ENCODE peak calls at places on chromosomes 5 and 9, in seven cellular contexts. One of them, this sample, is unnamed. For H3K4me1, the result is how much of the 10 kb centered on the place peaks cover.

GRCh38 chr9:37626708-37627293 is 24.0 kb upstream of the FRMPD1 start:
- DNase-seq in SK-N-SH: no peak
- DNase-seq in effector memory CD4-positive, alpha-beta T cell: no peak
- DNase-seq in mucosa of descending colon: no peak
- DNase-seq in GM23248: no peak
- DNase-seq in neural progenitor cell: no peak
- DNase-seq in heart right ventricle: no peak
- DNase-seq in this sample: no peak

GRCh38 chr9:108859459-108860114 is 2.5 kb upstream of the ACTL7A start:
- DNase-seq in SK-N-SH: no peak
- DNase-seq in effector memory CD4-positive, alpha-beta T cell: no peak
- DNase-seq in mucosa of descending colon: no peak
- DNase-seq in GM23248: no peak
- DNase-seq in neural progenitor cell: no peak
- DNase-seq in heart right ventricle: no peak
- DNase-seq in this sample: no peak

GRCh38 chr9:112112941-112113399 is 62.1 kb downstream of the SUSD1 start:
- DNase-seq in SK-N-SH: peak
- DNase-seq in effector memory CD4-positive, alpha-beta T cell: no peak
- DNase-seq in mucosa of descending colon: no peak
- DNase-seq in GM23248: peak
- DNase-seq in neural progenitor cell: peak
- DNase-seq in heart right ventricle: no peak
- DNase-seq in this sample: peak

GRCh38 chr5:74206571-74207550 is 433.7 kb downstream of the ENC1 start:
- DNase-seq in SK-N-SH: peak
- DNase-seq in effector memory CD4-positive, alpha-beta T cell: no peak
- DNase-seq in mucosa of descending colon: peak
- DNase-seq in GM23248: peak
- DNase-seq in neural progenitor cell: peak
- DNase-seq in heart right ventricle: peak
- DNase-seq in this sample: peak

GRCh38 chr9:110582156-110582555 is 2.6 kb upstream of the SVEP1 start:
- DNase-seq in SK-N-SH: no peak
- DNase-seq in effector memory CD4-positive, alpha-beta T cell: no peak
- DNase-seq in mucosa of descending colon: no peak
- DNase-seq in GM23248: peak
- DNase-seq in neural progenitor cell: peak
- DNase-seq in heart right ventricle: no peak
- DNase-seq in this sample: no peak

GRCh38 chr5:109027983-109028607 is 280.4 kb downstream of the FER start:
- DNase-seq in SK-N-SH: no peak
- DNase-seq in effector memory CD4-positive, alpha-beta T cell: no peak
- DNase-seq in mucosa of descending colon: no peak
- DNase-seq in GM23248: no peak
- DNase-seq in neural progenitor cell: no peak
- DNase-seq in heart right ventricle: no peak
- DNase-seq in this sample: no peak

GRCh38 chr9:93266521-93267001 is 82.6 kb downstream of the WNK2 start:
- DNase-seq in SK-N-SH: peak
- DNase-seq in effector memory CD4-positive, alpha-beta T cell: no peak
- DNase-seq in mucosa of descending colon: no peak
- DNase-seq in GM23248: no peak
- DNase-seq in neural progenitor cell: no peak
- DNase-seq in heart right ventricle: no peak
- DNase-seq in this sample: no peak

GRCh38 chr5:110055301-110055700 is 365.6 kb downstream of the MAN2A1 start:
- DNase-seq in SK-N-SH: no peak
- DNase-seq in effector memory CD4-positive, alpha-beta T cell: no peak
- DNase-seq in mucosa of descending colon: no peak
- DNase-seq in GM23248: peak
- DNase-seq in neural progenitor cell: no peak
- DNase-seq in heart right ventricle: no peak
- DNase-seq in this sample: no peak

GRCh38 chr5:122102825-122103224 is 24.8 kb upstream of the LOX start:
- DNase-seq in SK-N-SH: no peak
- DNase-seq in effector memory CD4-positive, alpha-beta T cell: no peak
- DNase-seq in mucosa of descending colon: no peak
- DNase-seq in GM23248: peak
- DNase-seq in neural progenitor cell: no peak
- DNase-seq in heart right ventricle: no peak
- DNase-seq in this sample: no peak

GRCh38 chr5:67035098-67035740 is 161.4 kb downstream of the CD180 start:
- DNase-seq in SK-N-SH: no peak
- DNase-seq in effector memory CD4-positive, alpha-beta T cell: no peak
- DNase-seq in mucosa of descending colon: no peak
- DNase-seq in GM23248: no peak
- DNase-seq in neural progenitor cell: no peak
- DNase-seq in heart right ventricle: no peak
- DNase-seq in this sample: no peak

GRCh38 chr5:67031689-67032088 is 164.9 kb downstream of the CD180 start:
- DNase-seq in SK-N-SH: no peak
- DNase-seq in effector memory CD4-positive, alpha-beta T cell: no peak
- DNase-seq in mucosa of descending colon: no peak
- DNase-seq in GM23248: peak
- DNase-seq in neural progenitor cell: no peak
- DNase-seq in heart right ventricle: no peak
- DNase-seq in this sample: no peak

GRCh38 chr5:67032921-67033664 is 163.5 kb downstream of the CD180 start:
- DNase-seq in SK-N-SH: no peak
- DNase-seq in effector memory CD4-positive, alpha-beta T cell: no peak
- DNase-seq in mucosa of descending colon: no peak
- DNase-seq in GM23248: peak
- DNase-seq in neural progenitor cell: no peak
- DNase-seq in heart right ventricle: no peak
- DNase-seq in this sample: no peak

GRCh38 chr5:67037171-67037570 is 159.4 kb downstream of the CD180 start:
- DNase-seq in SK-N-SH: no peak
- DNase-seq in effector memory CD4-positive, alpha-beta T cell: no peak
- DNase-seq in mucosa of descending colon: no peak
- DNase-seq in GM23248: peak
- DNase-seq in neural progenitor cell: no peak
- DNase-seq in heart right ventricle: no peak
- DNase-seq in this sample: no peak

GRCh38 chr5:67033893-67034605 is 162.6 kb downstream of the CD180 start:
- DNase-seq in SK-N-SH: no peak
- DNase-seq in effector memory CD4-positive, alpha-beta T cell: no peak
- DNase-seq in mucosa of descending colon: no peak
- DNase-seq in GM23248: no peak
- DNase-seq in neural progenitor cell: no peak
- DNase-seq in heart right ventricle: no peak
- DNase-seq in this sample: no peak
- H3K4me1 ChIP-seq in SK-N-SH: under half
- H3K4me1 ChIP-seq in effector memory CD4-positive, alpha-beta T cell: under half
- H3K4me1 ChIP-seq in mucosa of descending colon: under half
- H3K4me1 ChIP-seq in GM23248: under half
- H3K4me1 ChIP-seq in neural progenitor cell: half or more
- H3K4me1 ChIP-seq in heart right ventricle: half or more
- H3K4me1 ChIP-seq in this sample: half or more

GRCh38 chr9:34989056-34989945 is at the start of gene DNAJB5:
- DNase-seq in SK-N-SH: peak
- DNase-seq in effector memory CD4-positive, alpha-beta T cell: peak
- DNase-seq in mucosa of descending colon: peak
- DNase-seq in GM23248: peak
- DNase-seq in neural progenitor cell: peak
- DNase-seq in heart right ventricle: peak
- DNase-seq in this sample: peak
- H3K4me1 ChIP-seq in SK-N-SH: half or more
- H3K4me1 ChIP-seq in effector memory CD4-positive, alpha-beta T cell: under half
- H3K4me1 ChIP-seq in mucosa of descending colon: under half
- H3K4me1 ChIP-seq in GM23248: half or more
- H3K4me1 ChIP-seq in neural progenitor cell: under half
- H3K4me1 ChIP-seq in heart right ventricle: under half
- H3K4me1 ChIP-seq in this sample: half or more

GRCh38 chr5:35608881-35609779 is 8.5 kb upstream of the SPEF2 start:
- DNase-seq in SK-N-SH: no peak
- DNase-seq in effector memory CD4-positive, alpha-beta T cell: no peak
- DNase-seq in mucosa of descending colon: no peak
- DNase-seq in GM23248: peak
- DNase-seq in neural progenitor cell: no peak
- DNase-seq in heart right ventricle: no peak
- DNase-seq in this sample: no peak
- H3K4me1 ChIP-seq in SK-N-SH: under half
- H3K4me1 ChIP-seq in effector memory CD4-positive, alpha-beta T cell: under half
- H3K4me1 ChIP-seq in mucosa of descending colon: under half
- H3K4me1 ChIP-seq in GM23248: under half
- H3K4me1 ChIP-seq in neural progenitor cell: under half
- H3K4me1 ChIP-seq in heart right ventricle: under half
- H3K4me1 ChIP-seq in this sample: under half

GRCh38 chr5:72845889-72846288 is 29.4 kb downstream of the TNPO1 start:
- DNase-seq in SK-N-SH: no peak
- DNase-seq in effector memory CD4-positive, alpha-beta T cell: no peak
- DNase-seq in mucosa of descending colon: no peak
- DNase-seq in GM23248: peak
- DNase-seq in neural progenitor cell: no peak
- DNase-seq in heart right ventricle: no peak
- DNase-seq in this sample: no peak
- H3K4me1 ChIP-seq in SK-N-SH: under half
- H3K4me1 ChIP-seq in effector memory CD4-positive, alpha-beta T cell: under half
- H3K4me1 ChIP-seq in mucosa of descending colon: under half
- H3K4me1 ChIP-seq in GM23248: half or more
- H3K4me1 ChIP-seq in neural progenitor cell: under half
- H3K4me1 ChIP-seq in heart right ventricle: under half
- H3K4me1 ChIP-seq in this sample: half or more